ENCODE peak calls at places on chromosomes 6 and 20, in seven cellular contexts. One of them, this sample, is unnamed.

GRCh38 chr6:32073066-32073465 is 34.9 kb downstream of the CYP21A2 start:
- DNase-seq in GM12878: no peak
- DNase-seq in sigmoid colon: no peak
- DNase-seq in heart left ventricle: no peak
- DNase-seq in heart right ventricle: peak; percentile 1
- DNase-seq in caudate nucleus: no peak
- DNase-seq in testis: no peak
- DNase-seq in this sample: no peak

GRCh38 chr20:31708839-31709534 is 13.7 kb downstream of the BCL2L1 start:
- DNase-seq in GM12878: no peak
- DNase-seq in sigmoid colon: peak; percentile 50
- DNase-seq in heart left ventricle: no peak
- DNase-seq in heart right ventricle: no peak
- DNase-seq in caudate nucleus: no peak
- DNase-seq in testis: no peak
- DNase-seq in this sample: peak; percentile 56

GRCh38 chr6:6366778-6367177 is 46.3 kb upstream of the F13A1 start:
- DNase-seq in GM12878: no peak
- DNase-seq in sigmoid colon: no peak
- DNase-seq in heart left ventricle: no peak
- DNase-seq in heart right ventricle: no peak
- DNase-seq in caudate nucleus: no peak
- DNase-seq in testis: no peak
- DNase-seq in this sample: no peak

GRCh38 chr20:61449057-61449456 is 197.0 kb downstream of the CDH4 start:
- DNase-seq in GM12878: no peak
- DNase-seq in sigmoid colon: no peak
- DNase-seq in heart left ventricle: no peak
- DNase-seq in heart right ventricle: no peak
- DNase-seq in caudate nucleus: no peak
- DNase-seq in testis: no peak
- DNase-seq in this sample: peak; percentile 64

GRCh38 chr6:148735996-148736395 is 10.8 kb upstream of the UST start:
- DNase-seq in GM12878: no peak
- DNase-seq in sigmoid colon: no peak
- DNase-seq in heart left ventricle: no peak
- DNase-seq in heart right ventricle: no peak
- DNase-seq in caudate nucleus: no peak
- DNase-seq in testis: no peak
- DNase-seq in this sample: no peak

GRCh38 chr20:4375881-4376280 is 345.8 kb upstream of the PRND start:
- DNase-seq in GM12878: no peak
- DNase-seq in sigmoid colon: no peak
- DNase-seq in heart left ventricle: no peak
- DNase-seq in heart right ventricle: no peak
- DNase-seq in caudate nucleus: peak; percentile 41
- DNase-seq in testis: no peak
- DNase-seq in this sample: no peak

GRCh38 chr6:50410577-50410976 is 302.7 kb upstream of the TFAP2D start:
- DNase-seq in GM12878: no peak
- DNase-seq in sigmoid colon: no peak
- DNase-seq in heart left ventricle: no peak
- DNase-seq in heart right ventricle: no peak
- DNase-seq in caudate nucleus: no peak
- DNase-seq in testis: no peak
- DNase-seq in this sample: no peak

GRCh38 chr6:136150961-136151360 is 99.2 kb downstream of the MTFR2 start:
- DNase-seq in GM12878: no peak
- DNase-seq in sigmoid colon: no peak
- DNase-seq in heart left ventricle: no peak
- DNase-seq in heart right ventricle: no peak
- DNase-seq in caudate nucleus: no peak
- DNase-seq in testis: no peak
- DNase-seq in this sample: no peak

GRCh38 chr6:72826033-72826432 is 204.2 kb downstream of the KCNQ5 start:
- DNase-seq in GM12878: no peak
- DNase-seq in sigmoid colon: no peak
- DNase-seq in heart left ventricle: no peak
- DNase-seq in heart right ventricle: no peak
- DNase-seq in caudate nucleus: no peak
- DNase-seq in testis: no peak
- DNase-seq in this sample: no peak

GRCh38 chr6:27829453-27830211 is 82.6 kb downstream of the OR2B2 start:
- DNase-seq in GM12878: no peak
- DNase-seq in sigmoid colon: no peak
- DNase-seq in heart left ventricle: no peak
- DNase-seq in heart right ventricle: no peak
- DNase-seq in caudate nucleus: no peak
- DNase-seq in testis: no peak
- DNase-seq in this sample: no peak

GRCh38 chr6:83908813-83909212 is 49.3 kb downstream of the CYB5R4 start:
- DNase-seq in GM12878: no peak
- DNase-seq in sigmoid colon: no peak
- DNase-seq in heart left ventricle: no peak
- DNase-seq in heart right ventricle: no peak
- DNase-seq in caudate nucleus: no peak
- DNase-seq in testis: no peak
- DNase-seq in this sample: no peak

GRCh38 chr20:25197173-25197869 is 1.8 kb downstream of the ENTPD6 start:
- DNase-seq in GM12878: no peak
- DNase-seq in sigmoid colon: no peak
- DNase-seq in heart left ventricle: no peak
- DNase-seq in heart right ventricle: no peak
- DNase-seq in caudate nucleus: no peak
- DNase-seq in testis: no peak
- DNase-seq in this sample: no peak

GRCh38 chr6:80767808-80768207 is 661.3 kb downstream of the BCKDHB start:
- DNase-seq in GM12878: no peak
- DNase-seq in sigmoid colon: peak; percentile 73
- DNase-seq in heart left ventricle: peak; percentile 80
- DNase-seq in heart right ventricle: peak; percentile 24
- DNase-seq in caudate nucleus: no peak
- DNase-seq in testis: peak; percentile 14
- DNase-seq in this sample: no peak

GRCh38 chr6:136319732-136320131 is 30.1 kb upstream of the BCLAF1 start:
- DNase-seq in GM12878: no peak
- DNase-seq in sigmoid colon: no peak
- DNase-seq in heart left ventricle: no peak
- DNase-seq in heart right ventricle: no peak
- DNase-seq in caudate nucleus: no peak
- DNase-seq in testis: no peak
- DNase-seq in this sample: no peak

GRCh38 chr6:112337209-112337638 is 9.9 kb upstream of the RFPL4B start:
- DNase-seq in GM12878: no peak
- DNase-seq in sigmoid colon: peak; percentile 80
- DNase-seq in heart left ventricle: peak; percentile 50
- DNase-seq in heart right ventricle: peak; percentile 19
- DNase-seq in caudate nucleus: peak; percentile 72
- DNase-seq in testis: peak; percentile 77
- DNase-seq in this sample: no peak

GRCh38 chr6:117829594-117830319 is 77.3 kb upstream of the SLC35F1 start:
- DNase-seq in GM12878: no peak
- DNase-seq in sigmoid colon: no peak
- DNase-seq in heart left ventricle: no peak
- DNase-seq in heart right ventricle: no peak
- DNase-seq in caudate nucleus: no peak
- DNase-seq in testis: no peak
- DNase-seq in this sample: no peak

GRCh38 chr6:53128842-53129241 is 19.8 kb downstream of the GCM1 start:
- DNase-seq in GM12878: no peak
- DNase-seq in sigmoid colon: no peak
- DNase-seq in heart left ventricle: no peak
- DNase-seq in heart right ventricle: no peak
- DNase-seq in caudate nucleus: no peak
- DNase-seq in testis: no peak
- DNase-seq in this sample: no peak

GRCh38 chr6:135993321-135993720 is 141.8 kb downstream of the PDE7B start:
- DNase-seq in GM12878: no peak
- DNase-seq in sigmoid colon: no peak
- DNase-seq in heart left ventricle: no peak
- DNase-seq in heart right ventricle: no peak
- DNase-seq in caudate nucleus: no peak
- DNase-seq in testis: no peak
- DNase-seq in this sample: no peak

GRCh38 chr6:89085409-89086012 is 5.0 kb downstream of the PNRC1 start:
- DNase-seq in GM12878: no peak
- DNase-seq in sigmoid colon: no peak
- DNase-seq in heart left ventricle: no peak
- DNase-seq in heart right ventricle: no peak
- DNase-seq in caudate nucleus: no peak
- DNase-seq in testis: no peak
- DNase-seq in this sample: no peak

GRCh38 chr6:136593748-136594490 is 43.7 kb upstream of the MAP7 start:
- DNase-seq in GM12878: peak; percentile 94
- DNase-seq in sigmoid colon: no peak
- DNase-seq in heart left ventricle: no peak
- DNase-seq in heart right ventricle: no peak
- DNase-seq in caudate nucleus: no peak
- DNase-seq in testis: no peak
- DNase-seq in this sample: peak; percentile 48

GRCh38 chr6:112800439-112800838 is 453.3 kb downstream of the RFPL4B start:
- DNase-seq in GM12878: no peak
- DNase-seq in sigmoid colon: no peak
- DNase-seq in heart left ventricle: no peak
- DNase-seq in heart right ventricle: no peak
- DNase-seq in caudate nucleus: no peak
- DNase-seq in testis: no peak
- DNase-seq in this sample: no peak

GRCh38 chr6:101393291-101394251 is at the start of gene GRIK2:
- DNase-seq in GM12878: no peak
- DNase-seq in sigmoid colon: no peak
- DNase-seq in heart left ventricle: peak; percentile 52
- DNase-seq in heart right ventricle: peak; percentile 49
- DNase-seq in caudate nucleus: peak; percentile 45
- DNase-seq in testis: peak; percentile 78
- DNase-seq in this sample: peak; percentile 47

GRCh38 chr6:135686784-135687301 is 164.7 kb upstream of the PDE7B start:
- DNase-seq in GM12878: no peak
- DNase-seq in sigmoid colon: no peak
- DNase-seq in heart left ventricle: no peak
- DNase-seq in heart right ventricle: no peak
- DNase-seq in caudate nucleus: no peak
- DNase-seq in testis: no peak
- DNase-seq in this sample: no peak

GRCh38 chr20:48843125-48843806 is 15.5 kb upstream of the PREX1 start:
- DNase-seq in GM12878: no peak
- DNase-seq in sigmoid colon: no peak
- DNase-seq in heart left ventricle: no peak
- DNase-seq in heart right ventricle: no peak
- DNase-seq in caudate nucleus: no peak
- DNase-seq in testis: no peak
- DNase-seq in this sample: no peak

GRCh38 chr6:32110632-32111031 is 1.5 kb upstream of the TNXB start:
- DNase-seq in GM12878: no peak
- DNase-seq in sigmoid colon: peak; percentile 78
- DNase-seq in heart left ventricle: peak; percentile 68
- DNase-seq in heart right ventricle: no peak
- DNase-seq in caudate nucleus: no peak
- DNase-seq in testis: no peak
- DNase-seq in this sample: no peak

GRCh38 chr20:41412324-41412723 is 45.7 kb upstream of the EMILIN3 start:
- DNase-seq in GM12878: no peak
- DNase-seq in sigmoid colon: no peak
- DNase-seq in heart left ventricle: no peak
- DNase-seq in heart right ventricle: no peak
- DNase-seq in caudate nucleus: no peak
- DNase-seq in testis: no peak
- DNase-seq in this sample: no peak
- H3K27ac ChIP-seq in GM12878: no peak overlapping the region
- H3K27ac ChIP-seq in sigmoid colon: no peak overlapping the region
- H3K27ac ChIP-seq in heart left ventricle: peak overlapping the region; percentile 86
- H3K27ac ChIP-seq in heart right ventricle: peak overlapping the region; percentile 78
- H3K27ac ChIP-seq in caudate nucleus: no peak overlapping the region
- H3K27ac ChIP-seq in testis: peak overlapping the region; percentile 23
- H3K27ac ChIP-seq in this sample: no peak overlapping the region

GRCh38 chr6:3869284-3869631 is 20.1 kb downstream of the FAM50B start:
- DNase-seq in GM12878: no peak
- DNase-seq in sigmoid colon: no peak
- DNase-seq in heart left ventricle: no peak
- DNase-seq in heart right ventricle: no peak
- DNase-seq in caudate nucleus: no peak
- DNase-seq in testis: no peak
- DNase-seq in this sample: no peak
- H3K27ac ChIP-seq in GM12878: no peak overlapping the region
- H3K27ac ChIP-seq in sigmoid colon: no peak overlapping the region
- H3K27ac ChIP-seq in heart left ventricle: no peak overlapping the region
- H3K27ac ChIP-seq in heart right ventricle: no peak overlapping the region
- H3K27ac ChIP-seq in caudate nucleus: no peak overlapping the region
- H3K27ac ChIP-seq in testis: no peak overlapping the region
- H3K27ac ChIP-seq in this sample: no peak overlapping the region

DNA sequence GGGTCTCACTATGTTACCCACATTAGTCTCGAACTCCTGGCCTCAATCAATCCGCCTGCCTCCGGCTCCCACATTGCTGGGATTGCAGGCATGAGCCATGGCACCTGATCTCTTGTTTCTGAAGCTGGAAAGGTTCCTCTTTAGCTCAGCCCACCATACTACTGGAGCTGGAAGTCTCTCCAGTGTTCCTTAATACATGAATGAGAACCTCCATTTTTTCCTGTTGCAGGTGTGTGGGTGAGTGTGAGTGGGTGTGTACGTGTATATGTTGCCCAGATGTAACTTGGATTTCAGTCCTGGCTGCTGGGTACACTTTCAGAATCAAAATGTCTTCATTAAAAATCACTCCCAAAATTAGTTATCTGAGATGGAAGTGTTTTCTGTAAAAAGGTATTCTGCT is 11.1 kb downstream of the PNPLA1 start:
- DNase-seq in GM12878: no peak
- DNase-seq in sigmoid colon: no peak
- DNase-seq in heart left ventricle: no peak
- DNase-seq in heart right ventricle: no peak
- DNase-seq in caudate nucleus: no peak
- DNase-seq in testis: no peak
- DNase-seq in this sample: no peak
- H3K27ac ChIP-seq in GM12878: no peak overlapping the region
- H3K27ac ChIP-seq in sigmoid colon: no peak overlapping the region
- H3K27ac ChIP-seq in heart left ventricle: no peak overlapping the region
- H3K27ac ChIP-seq in heart right ventricle: no peak overlapping the region
- H3K27ac ChIP-seq in caudate nucleus: no peak overlapping the region
- H3K27ac ChIP-seq in testis: no peak overlapping the region
- H3K27ac ChIP-seq in this sample: no peak overlapping the region

GRCh38 chr20:63889241-63890200 is 5.4 kb upstream of the DNAJC5 start:
- DNase-seq in GM12878: no peak
- DNase-seq in sigmoid colon: no peak
- DNase-seq in heart left ventricle: no peak
- DNase-seq in heart right ventricle: no peak
- DNase-seq in caudate nucleus: no peak
- DNase-seq in testis: peak; percentile 70
- DNase-seq in this sample: no peak

GRCh38 chr20:63892402-63892801 is 2.5 kb upstream of the DNAJC5 start:
- DNase-seq in GM12878: no peak
- DNase-seq in sigmoid colon: no peak
- DNase-seq in heart left ventricle: no peak
- DNase-seq in heart right ventricle: no peak
- DNase-seq in caudate nucleus: no peak
- DNase-seq in testis: no peak
- DNase-seq in this sample: no peak

GRCh38 chr20:63890616-63891015 is 4.3 kb upstream of the DNAJC5 start:
- DNase-seq in GM12878: no peak
- DNase-seq in sigmoid colon: no peak
- DNase-seq in heart left ventricle: no peak
- DNase-seq in heart right ventricle: no peak
- DNase-seq in caudate nucleus: no peak
- DNase-seq in testis: no peak
- DNase-seq in this sample: no peak

GRCh38 chr20:63891061-63892002 is 3.6 kb upstream of the DNAJC5 start:
- DNase-seq in GM12878: no peak
- DNase-seq in sigmoid colon: no peak
- DNase-seq in heart left ventricle: no peak
- DNase-seq in heart right ventricle: no peak
- DNase-seq in caudate nucleus: no peak
- DNase-seq in testis: no peak
- DNase-seq in this sample: peak; percentile 81

GRCh38 chr20:63890201-63890576 is 4.7 kb upstream of the DNAJC5 start:
- DNase-seq in GM12878: no peak
- DNase-seq in sigmoid colon: no peak
- DNase-seq in heart left ventricle: no peak
- DNase-seq in heart right ventricle: no peak
- DNase-seq in caudate nucleus: no peak
- DNase-seq in testis: no peak
- DNase-seq in this sample: no peak
- H3K27ac ChIP-seq in GM12878: no peak overlapping the region
- H3K27ac ChIP-seq in sigmoid colon: no peak overlapping the region
- H3K27ac ChIP-seq in heart left ventricle: no peak overlapping the region
- H3K27ac ChIP-seq in heart right ventricle: no peak overlapping the region
- H3K27ac ChIP-seq in caudate nucleus: peak overlapping the region; percentile 77
- H3K27ac ChIP-seq in testis: no peak overlapping the region
- H3K27ac ChIP-seq in this sample: peak overlapping the region; percentile 29

This sample was measured in RWPE2.